ENCODE peak calls at places on chromosomes 13 and 19, in four cellular contexts. T, H, E and K are unnamed samples.

GRCh38 chr13:43785681-43786471 is 896 bp downstream of the ENOX1 start:
- DNase-seq in E (no peak), T (no peak), H (no peak), K (peak; percentile 81)

GRCh38 chr19:54660967-54661366 is 1.8 kb upstream of the LILRB4 start:
- DNase-seq in T (no peak), E (no peak), H (no peak), K (no peak)

GRCh38 chr19:7729831-7730285 is 2.1 kb downstream of the CLEC4G start:
- DNase-seq in E (no peak), T (no peak), H (no peak), K (peak; percentile 80)

GRCh38 chr19:20422216-20422615 is 143.4 kb downstream of the ZNF737 start:
- DNase-seq in T (no peak), E (no peak), H (no peak), K (no peak)

GRCh38 chr13:114284680-114285079 is 3.3 kb downstream of the UPF3A start:
- DNase-seq in T (no peak), E (no peak), H (no peak), K (no peak)

GRCh38 chr13:41500501-41500900 is 43.2 kb downstream of the RGCC start:
- DNase-seq in T (no peak), H (no peak), E (no peak), K (no peak)

GRCh38 chr13:43237616-43238015 is 214.2 kb downstream of the DNAJC15 start:
- DNase-seq in E (no peak), H (no peak), T (no peak), K (no peak)

GRCh38 chr13:26971990-26972888 is 199.4 kb downstream of the USP12 start:
- DNase-seq in T (peak; percentile 26), E (peak; percentile 37), H (peak; percentile 74), K (peak; percentile 15)

GRCh38 chr19:38375748-38376147 is 1.4 kb downstream of the PSMD8 start:
- DNase-seq in H (no peak), E (no peak), T (no peak), K (no peak)

GRCh38 chr19:30315159-30315558 is 57.0 kb upstream of the ZNF536 start:
- DNase-seq in H (no peak), E (no peak), T (no peak), K (no peak)

GRCh38 chr19:912181-913079 is 589 bp downstream of the R3HDM4 start:
- DNase-seq in H (no peak), T (no peak), E (peak; percentile 79), K (no peak)

GRCh38 chr13:67438465-67438864 is 208.3 kb upstream of the PCDH9 start:
- DNase-seq in H (no peak), T (no peak), E (no peak), K (no peak)

GRCh38 chr19:57825501-57825900 is 4.6 kb upstream of the ZNF587B start:
- DNase-seq in H (no peak), E (no peak), T (no peak), K (no peak)

GRCh38 chr13:113407531-113408393 is 43.8 kb upstream of the GRTP1 start:
- DNase-seq in T (no peak), H (no peak), E (no peak), K (no peak)

GRCh38 chr19:4337906-4338440 is 654 bp downstream of the STAP2 start:
- DNase-seq in E (no peak), T (no peak), H (peak; percentile 76), K (no peak)

GRCh38 chr13:46666727-46667456 is 113.9 kb downstream of the LRCH1 start:
- DNase-seq in E (no peak), H (no peak), T (no peak), K (peak; percentile 65)

GRCh38 chr19:12834418-12834943 is at the start of gene RTBDN:
- DNase-seq in H (no peak), T (no peak), E (peak; percentile 51), K (no peak)

GRCh38 chr19:38698225-38699026 is 45.8 kb downstream of the CAPN12 start:
- DNase-seq in E (no peak), T (no peak), H (no peak), K (no peak)

GRCh38 chr19:33703438-33703750 is 81.6 kb downstream of the CHST8 start:
- DNase-seq in H (no peak), E (no peak), T (no peak), K (no peak)

GRCh38 chr19:33703821-33704220 is 82.1 kb downstream of the CHST8 start:
- DNase-seq in E (no peak), T (no peak), H (no peak), K (no peak)

GRCh38 chr19:33705860-33706259 is 84.1 kb downstream of the CHST8 start:
- DNase-seq in H (no peak), T (no peak), E (no peak), K (no peak)

GRCh38 chr19:33704271-33704670 is 82.5 kb downstream of the CHST8 start:
- DNase-seq in E (no peak), T (no peak), H (no peak), K (no peak)

GRCh38 chr19:33705090-33705847 is 83.5 kb downstream of the CHST8 start:
- DNase-seq in E (no peak), T (no peak), H (no peak), K (no peak)
- TF ChIP-seq FOSL1 in E (no peak), T (no peak), H (no peak), K (no peak)

DNA sequence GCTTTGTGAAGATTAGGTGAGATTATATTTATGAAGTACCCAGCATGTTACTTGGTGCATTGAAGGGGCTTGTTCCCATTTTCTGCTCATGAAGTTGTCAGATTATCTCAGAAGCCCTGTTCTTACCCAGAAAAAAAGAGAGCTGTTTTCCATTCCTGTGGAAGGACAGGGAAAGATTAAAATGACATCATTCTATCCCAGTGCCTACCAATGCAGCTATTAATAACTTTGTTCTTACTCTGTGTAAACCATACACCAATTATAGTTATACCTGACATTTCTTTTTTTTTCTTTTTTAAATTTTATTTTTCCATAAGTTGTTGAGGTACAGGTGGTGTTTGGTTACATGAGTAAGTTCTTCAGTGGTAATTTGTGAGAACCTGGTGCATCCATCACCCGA is 18.6 kb downstream of the ZNF507 start:
- DNase-seq in T (no peak), H (no peak), E (no peak), K (no peak)
- H3K4me2 ChIP-seq in T (no peak overlapping the region), H (no peak overlapping the region), E (no peak overlapping the region), K (no peak overlapping the region)

DNA sequence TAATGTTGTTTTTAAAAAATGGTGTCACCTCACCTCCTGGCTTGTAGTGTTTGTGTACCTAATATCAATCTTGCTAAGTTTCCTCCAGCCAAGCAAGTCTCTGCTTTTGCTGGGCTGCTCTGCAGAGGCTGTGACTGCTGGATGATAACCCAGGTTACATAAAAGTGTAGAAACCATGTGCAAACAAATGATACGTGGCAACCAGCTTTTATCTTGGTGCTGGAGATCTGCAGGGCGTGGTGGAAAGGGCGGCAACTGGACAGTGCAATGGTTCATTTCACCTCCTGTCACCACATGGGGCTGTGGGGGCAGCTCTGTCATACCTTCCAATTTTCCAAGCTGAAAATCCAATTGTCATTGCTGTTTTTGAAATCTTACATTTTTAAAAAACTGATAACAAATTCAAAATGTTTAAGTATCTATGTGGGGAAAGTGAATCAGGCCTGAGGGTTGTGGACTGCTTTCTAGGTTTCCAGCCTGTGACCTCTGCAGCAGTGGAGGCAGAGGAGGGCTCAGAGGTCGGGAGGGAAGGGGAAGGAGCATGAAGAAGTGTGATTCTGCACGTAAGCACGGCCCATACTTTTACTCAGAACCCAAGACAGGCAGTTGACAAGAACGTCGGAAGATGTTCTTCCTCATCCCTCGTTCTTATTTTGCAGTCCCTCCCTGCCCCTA is 9.7 kb downstream of the GPR42 start:
- DNase-seq in T (no peak), E (peak; percentile 84), H (peak; percentile 89), K (no peak)
- TF ChIP-seq FOSL1 in T (no peak), E (peak; percentile 73), H (no peak), K (no peak)

GRCh38 chr19:1945899-1946298 is 4.9 kb downstream of the CSNK1G2 start:
- DNase-seq in E (peak; percentile 56), H (peak; percentile 58), T (no peak), K (peak; percentile 92)
- H3K4me2 ChIP-seq in E (no peak overlapping the region), H (peak overlapping the region; percentile 3), T (peak overlapping the region; percentile 41), K (peak overlapping the region; percentile 39)

GRCh38 chr19:11268783-11269267 is 6.5 kb upstream of the DOCK6 start:
- DNase-seq in E (peak; percentile 62), H (peak; percentile 60), T (no peak), K (no peak)
- TF ChIP-seq FOSL1 in E (no peak), H (no peak), T (no peak), K (no peak)

DNA sequence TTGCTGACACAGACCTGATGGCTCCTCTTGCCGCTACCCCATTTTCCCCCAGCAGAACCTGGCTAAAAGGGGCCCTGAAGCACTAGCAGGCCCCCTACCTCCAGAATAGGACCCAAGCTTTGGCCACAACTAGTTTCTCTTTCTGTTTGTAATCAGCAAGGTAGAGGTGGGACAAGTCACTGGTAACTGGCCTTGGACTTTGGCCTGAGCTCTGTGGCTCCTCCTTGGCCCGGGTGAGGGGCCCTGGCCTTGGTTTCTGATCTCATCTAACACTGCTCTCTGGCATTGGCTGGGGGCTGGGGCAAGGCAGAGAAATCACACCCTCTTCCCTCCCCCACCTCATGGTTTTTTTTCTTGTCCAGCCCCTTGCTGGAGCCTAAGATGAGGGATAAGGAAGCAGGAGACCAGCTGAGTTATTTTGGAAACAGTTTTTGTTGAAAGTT is 2.1 kb downstream of the CALM3 start:
- DNase-seq in H (peak; percentile 85), E (peak; percentile 55), T (no peak), K (no peak)
- H3K4me2 ChIP-seq in H (peak overlapping the region; percentile 92), E (peak overlapping the region; percentile 76), T (peak overlapping the region; percentile 98), K (peak overlapping the region; percentile 79)